ENCODE peak calls at places on chromosomes 5 and 9, in seven cellular contexts. K, L, C, I, Q, A and X are unnamed samples.

GRCh38 chr5:6724321-6724929 is 11.2 kb downstream of the TENT4A start:
- DNase-seq in I (no peak), A (no peak), Q (no peak), K (no peak), C (no peak), L (no peak), X (no peak)

GRCh38 chr9:110179734-110180133 is 28.2 kb downstream of the C9orf152 start:
- DNase-seq in A (no peak), L (peak; percentile 73), Q (no peak), I (peak; percentile 60), K (no peak), C (no peak), X (peak; percentile 33)

GRCh38 chr5:135456238-135457099 is 4.3 kb upstream of the TIFAB start:
- DNase-seq in K (no peak), L (peak; percentile 62), A (no peak), I (peak; percentile 95), C (no peak), Q (no peak), X (peak; percentile 98)

GRCh38 chr5:139473105-139473504 is 2.3 kb downstream of the SMIM33 start:
- DNase-seq in Q (no peak), I (no peak), C (no peak), L (no peak), A (no peak), K (no peak), X (no peak)

GRCh38 chr9:116471093-116471906 is 215.8 kb upstream of the TRIM32 start:
- DNase-seq in I (no peak), K (no peak), A (no peak), C (peak; percentile 2), L (peak; percentile 30), Q (peak; percentile 91), X (no peak)

GRCh38 chr9:119477197-119477596 is 108.0 kb upstream of the BRINP1 start:
- DNase-seq in A (no peak), I (no peak), C (no peak), Q (no peak), K (no peak), L (no peak), X (no peak)

GRCh38 chr9:100027543-100027942 is 71.3 kb downstream of the ERP44 start:
- DNase-seq in Q (peak; percentile 34), L (no peak), I (no peak), K (peak; percentile 7), A (no peak), C (no peak), X (peak; percentile 54)

GRCh38 chr9:21367957-21368356 is at the start of gene IFNA13:
- DNase-seq in Q (no peak), A (no peak), K (no peak), C (no peak), I (no peak), L (no peak), X (no peak)

GRCh38 chr9:72932669-72933068 is 20.2 kb downstream of the ALDH1A1 start:
- DNase-seq in A (no peak), Q (no peak), L (no peak), K (no peak), C (no peak), I (no peak), X (no peak)

GRCh38 chr9:133738039-133738805 is at the start of gene SARDH:
- DNase-seq in L (peak; percentile 41), K (no peak), I (peak; percentile 40), A (peak; percentile 25), C (no peak), Q (peak; percentile 44), X (peak; percentile 38)

GRCh38 chr9:132054024-132054423 is 25.6 kb downstream of the MED27 start:
- DNase-seq in I (no peak), A (no peak), L (no peak), Q (no peak), C (no peak), K (no peak), X (no peak)

GRCh38 chr9:112761912-112762651 is 11.5 kb downstream of the SNX30 start:
- DNase-seq in I (peak; percentile 87), C (no peak), K (no peak), Q (no peak), A (no peak), L (no peak), X (no peak)

GRCh38 chr5:133668458-133668857 is 56.1 kb upstream of the FSTL4 start:
- DNase-seq in C (no peak), K (no peak), A (no peak), Q (no peak), I (no peak), L (no peak), X (no peak)

GRCh38 chr9:14652729-14653377 is 40.4 kb downstream of the ZDHHC21 start:
- DNase-seq in I (peak; percentile 53), Q (peak; percentile 46), L (peak; percentile 53), K (peak; percentile 35), C (no peak), A (no peak), X (peak; percentile 26)

GRCh38 chr5:150112211-150113046 is 26.1 kb upstream of the CSF1R start:
- DNase-seq in L (peak; percentile 54), C (no peak), A (no peak), Q (peak; percentile 40), I (peak; percentile 90), K (no peak), X (no peak)

GRCh38 chr9:105385372-105385985 is 62.4 kb upstream of the FSD1L start:
- DNase-seq in A (no peak), K (no peak), C (no peak), Q (no peak), L (no peak), I (no peak), X (peak; percentile 81)

GRCh38 chr9:69893057-69893456 is 72.4 kb downstream of the CFAP95 start:
- DNase-seq in Q (no peak), C (no peak), A (no peak), L (no peak), I (no peak), K (no peak), X (no peak)

GRCh38 chr9:77440057-77440456 is 208.1 kb downstream of the GNA14 start:
- DNase-seq in C (no peak), I (peak; percentile 28), L (no peak), K (no peak), Q (peak; percentile 99), A (no peak), X (peak; percentile 42)

GRCh38 chr9:110256392-110257096 is at the start of gene TXN:
- DNase-seq in A (peak; percentile 89), Q (peak; percentile 94), L (peak; percentile 92), I (peak; percentile 92), K (peak; percentile 77), C (peak; percentile 80), X (peak; percentile 92)

GRCh38 chr5:177429248-177430045 is 3.0 kb downstream of the GRK6 start:
- DNase-seq in A (peak; percentile 72), C (peak; percentile 26), I (no peak), K (peak; percentile 96), L (no peak), Q (no peak), X (peak; percentile 99)

GRCh38 chr5:107272509-107272908 is 398.2 kb downstream of the EFNA5 start:
- DNase-seq in Q (no peak), L (no peak), A (no peak), I (no peak), C (no peak), K (no peak), X (no peak)

GRCh38 chr5:113000466-113000865 is 23.9 kb downstream of the DCP2 start:
- DNase-seq in Q (no peak), K (no peak), L (peak; percentile 40), C (no peak), A (no peak), I (peak; percentile 70), X (no peak)

GRCh38 chr5:155264809-155265208 is 251.3 kb downstream of the KIF4B start:
- DNase-seq in K (no peak), Q (no peak), I (no peak), C (no peak), A (no peak), L (no peak), X (no peak)